ENCODE peak calls at places on chromosomes 12 and 14, in four cellular contexts. One of them, this sample, is unnamed.

GRCh38 chr14:31578266-31578665 is 17.1 kb downstream of the NUBPL start:
- DNase-seq in lung: no peak
- DNase-seq in iris pigment epithelial cell: peak
- DNase-seq in hypothalamus: no peak
- DNase-seq in this sample: peak

GRCh38 chr14:53450871-53451270 is 297.7 kb upstream of the DDHD1 start:
- DNase-seq in lung: no peak
- DNase-seq in hypothalamus: no peak
- DNase-seq in iris pigment epithelial cell: peak
- DNase-seq in this sample: no peak

GRCh38 chr14:95817271-95817670 is 59.4 kb upstream of the TUNAR start:
- DNase-seq in hypothalamus: no peak
- DNase-seq in lung: peak
- DNase-seq in iris pigment epithelial cell: no peak
- DNase-seq in this sample: no peak

GRCh38 chr14:75648066-75648838 is 12.4 kb downstream of the ERG28 start:
- DNase-seq in hypothalamus: no peak
- DNase-seq in lung: peak
- DNase-seq in iris pigment epithelial cell: peak
- DNase-seq in this sample: peak

GRCh38 chr14:102671410-102671809 is 79.0 kb downstream of the RCOR1 start:
- DNase-seq in lung: no peak
- DNase-seq in hypothalamus: no peak
- DNase-seq in iris pigment epithelial cell: no peak
- DNase-seq in this sample: no peak

GRCh38 chr12:96811083-96811482 is 96.0 kb upstream of the NEDD1 start:
- DNase-seq in iris pigment epithelial cell: peak
- DNase-seq in hypothalamus: no peak
- DNase-seq in lung: no peak
- DNase-seq in this sample: peak

GRCh38 chr12:48973992-48974673 is 2.6 kb upstream of the WNT10B start:
- DNase-seq in iris pigment epithelial cell: peak
- DNase-seq in hypothalamus: no peak
- DNase-seq in lung: no peak
- DNase-seq in this sample: no peak

GRCh38 chr14:31950331-31950730 is 126.8 kb upstream of the ARHGAP5 start:
- DNase-seq in lung: no peak
- DNase-seq in iris pigment epithelial cell: no peak
- DNase-seq in hypothalamus: no peak
- DNase-seq in this sample: no peak

GRCh38 chr12:62715086-62715786 is 219.7 kb downstream of the PPM1H start:
- DNase-seq in lung: no peak
- DNase-seq in iris pigment epithelial cell: no peak
- DNase-seq in hypothalamus: peak
- DNase-seq in this sample: no peak

GRCh38 chr14:58467575-58467974 is 40.1 kb downstream of the KIAA0586 start:
- DNase-seq in hypothalamus: no peak
- DNase-seq in iris pigment epithelial cell: no peak
- DNase-seq in lung: no peak
- DNase-seq in this sample: no peak

GRCh38 chr12:121789233-121789781 is 4.2 kb downstream of the RHOF start:
- DNase-seq in lung: no peak
- DNase-seq in hypothalamus: no peak
- DNase-seq in iris pigment epithelial cell: no peak
- DNase-seq in this sample: no peak

GRCh38 chr12:72271741-72272661 is at the start of gene TRHDE:
- DNase-seq in hypothalamus: no peak
- DNase-seq in lung: no peak
- DNase-seq in iris pigment epithelial cell: peak
- DNase-seq in this sample: peak

GRCh38 chr14:60722163-60722835 is 1.9 kb downstream of the SIX4 start:
- DNase-seq in lung: peak
- DNase-seq in iris pigment epithelial cell: peak
- DNase-seq in hypothalamus: peak
- DNase-seq in this sample: peak

GRCh38 chr12:104219908-104220404 is 4.4 kb downstream of the TXNRD1 start:
- DNase-seq in lung: peak
- DNase-seq in iris pigment epithelial cell: peak
- DNase-seq in hypothalamus: no peak
- DNase-seq in this sample: peak

GRCh38 chr12:125734137-125734536 is 668.9 kb downstream of the AACS start:
- DNase-seq in iris pigment epithelial cell: peak
- DNase-seq in hypothalamus: no peak
- DNase-seq in lung: no peak
- DNase-seq in this sample: no peak

GRCh38 chr12:44716681-44717080 is 159.4 kb downstream of the NELL2 start:
- DNase-seq in lung: no peak
- DNase-seq in hypothalamus: no peak
- DNase-seq in iris pigment epithelial cell: no peak
- DNase-seq in this sample: no peak

GRCh38 chr12:119666900-119667576 is 895 bp upstream of the PRKAB1 start:
- DNase-seq in hypothalamus: no peak
- DNase-seq in iris pigment epithelial cell: no peak
- DNase-seq in lung: no peak
- DNase-seq in this sample: no peak

GRCh38 chr12:49636574-49636973 is 13.2 kb downstream of the PRPF40B start:
- DNase-seq in iris pigment epithelial cell: no peak
- DNase-seq in lung: no peak
- DNase-seq in hypothalamus: no peak
- DNase-seq in this sample: no peak

GRCh38 chr14:101780887-101781239 is 19.4 kb downstream of the PPP2R5C start:
- DNase-seq in lung: no peak
- DNase-seq in hypothalamus: no peak
- DNase-seq in iris pigment epithelial cell: no peak
- DNase-seq in this sample: no peak

GRCh38 chr14:88189040-88189839 is 133.8 kb downstream of the KCNK10 start:
- DNase-seq in hypothalamus: peak
- DNase-seq in iris pigment epithelial cell: peak
- DNase-seq in lung: peak
- DNase-seq in this sample: peak

GRCh38 chr14:100762089-100762515 is 35.4 kb downstream of the DLK1 start:
- DNase-seq in hypothalamus: no peak
- DNase-seq in iris pigment epithelial cell: peak
- DNase-seq in lung: no peak
- DNase-seq in this sample: peak

This sample was measured in adipocyte.